ENCODE peak calls at places on chromosomes 11 and 22, in five cellular contexts. One of them, this sample, is unnamed.

GRCh38 chr11:35641206-35641885 is 21.2 kb upstream of the TRIM44 start:
- DNase-seq in astrocyte of the cerebellum: no peak
- DNase-seq in fibroblast of villous mesenchyme: peak
- DNase-seq in IMR-90: no peak
- DNase-seq in nephron progenitor cell: no peak
- DNase-seq in this sample: no peak

GRCh38 chr11:22193348-22194051 is 615 bp downstream of the ANO5 start:
- DNase-seq in astrocyte of the cerebellum: no peak
- DNase-seq in IMR-90: no peak
- DNase-seq in fibroblast of villous mesenchyme: no peak
- DNase-seq in nephron progenitor cell: peak
- DNase-seq in this sample: no peak

GRCh38 chr22:40156001-40156516 is 21.7 kb upstream of the TNRC6B start:
- DNase-seq in fibroblast of villous mesenchyme: peak
- DNase-seq in nephron progenitor cell: no peak
- DNase-seq in astrocyte of the cerebellum: no peak
- DNase-seq in IMR-90: peak
- DNase-seq in this sample: no peak

GRCh38 chr22:24553597-24554315 is 1.2 kb downstream of the GUCD1 start:
- DNase-seq in IMR-90: peak
- DNase-seq in fibroblast of villous mesenchyme: peak
- DNase-seq in astrocyte of the cerebellum: no peak
- DNase-seq in nephron progenitor cell: peak
- DNase-seq in this sample: no peak

GRCh38 chr11:29293825-29294224 is 723.0 kb downstream of the KCNA4 start:
- DNase-seq in fibroblast of villous mesenchyme: peak
- DNase-seq in astrocyte of the cerebellum: peak
- DNase-seq in IMR-90: peak
- DNase-seq in nephron progenitor cell: no peak
- DNase-seq in this sample: peak

GRCh38 chr11:57781529-57781943 is 19.9 kb downstream of the CTNND1 start:
- DNase-seq in nephron progenitor cell: no peak
- DNase-seq in astrocyte of the cerebellum: no peak
- DNase-seq in IMR-90: peak
- DNase-seq in fibroblast of villous mesenchyme: peak
- DNase-seq in this sample: no peak

GRCh38 chr22:30167327-30167726 is 79.2 kb downstream of the LIF start:
- DNase-seq in nephron progenitor cell: no peak
- DNase-seq in astrocyte of the cerebellum: no peak
- DNase-seq in IMR-90: no peak
- DNase-seq in fibroblast of villous mesenchyme: no peak
- DNase-seq in this sample: no peak

GRCh38 chr11:128621491-128622136 is 34.3 kb upstream of the ETS1 start:
- DNase-seq in astrocyte of the cerebellum: no peak
- DNase-seq in nephron progenitor cell: peak
- DNase-seq in IMR-90: peak
- DNase-seq in fibroblast of villous mesenchyme: peak
- DNase-seq in this sample: peak

GRCh38 chr22:50530857-50531545 is 1.2 kb upstream of the TYMP start:
- DNase-seq in IMR-90: peak
- DNase-seq in astrocyte of the cerebellum: no peak
- DNase-seq in nephron progenitor cell: peak
- DNase-seq in fibroblast of villous mesenchyme: peak
- DNase-seq in this sample: no peak

GRCh38 chr11:93541884-93542752 is 1.1 kb downstream of the SMCO4 start:
- DNase-seq in astrocyte of the cerebellum: peak
- DNase-seq in fibroblast of villous mesenchyme: peak
- DNase-seq in IMR-90: peak
- DNase-seq in nephron progenitor cell: no peak
- DNase-seq in this sample: no peak

GRCh38 chr22:39880722-39881121 is 12.8 kb downstream of the ENTHD1 start:
- DNase-seq in astrocyte of the cerebellum: no peak
- DNase-seq in fibroblast of villous mesenchyme: no peak
- DNase-seq in IMR-90: no peak
- DNase-seq in nephron progenitor cell: no peak
- DNase-seq in this sample: no peak

GRCh38 chr11:69130586-69131566 is 24.9 kb upstream of the SMIM38 start:
- DNase-seq in fibroblast of villous mesenchyme: no peak
- DNase-seq in nephron progenitor cell: no peak
- DNase-seq in IMR-90: no peak
- DNase-seq in astrocyte of the cerebellum: no peak
- DNase-seq in this sample: no peak

GRCh38 chr11:69129647-69130046 is 26.1 kb upstream of the SMIM38 start:
- DNase-seq in IMR-90: no peak
- DNase-seq in nephron progenitor cell: no peak
- DNase-seq in astrocyte of the cerebellum: no peak
- DNase-seq in fibroblast of villous mesenchyme: no peak
- DNase-seq in this sample: no peak

GRCh38 chr11:69132301-69132670 is 23.4 kb upstream of the SMIM38 start:
- DNase-seq in astrocyte of the cerebellum: no peak
- DNase-seq in IMR-90: no peak
- DNase-seq in nephron progenitor cell: no peak
- DNase-seq in fibroblast of villous mesenchyme: no peak
- DNase-seq in this sample: no peak

GRCh38 chr11:69133251-69133650 is 22.5 kb upstream of the SMIM38 start:
- DNase-seq in astrocyte of the cerebellum: no peak
- DNase-seq in nephron progenitor cell: no peak
- DNase-seq in IMR-90: no peak
- DNase-seq in fibroblast of villous mesenchyme: no peak
- DNase-seq in this sample: no peak

GRCh38 chr11:69131644-69132300 is 24.0 kb upstream of the SMIM38 start:
- DNase-seq in astrocyte of the cerebellum: peak
- DNase-seq in IMR-90: peak
- DNase-seq in nephron progenitor cell: peak
- DNase-seq in fibroblast of villous mesenchyme: peak
- DNase-seq in this sample: peak
- TF ChIP-seq CTCF in astrocyte of the cerebellum: peak
- TF ChIP-seq CTCF in IMR-90: peak
- TF ChIP-seq CTCF in nephron progenitor cell: peak
- TF ChIP-seq CTCF in fibroblast of villous mesenchyme: peak
- TF ChIP-seq CTCF in this sample: peak

GRCh38 chr11:33160587-33160986 is 693 bp downstream of the CSTF3 start:
- DNase-seq in IMR-90: no peak
- DNase-seq in nephron progenitor cell: no peak
- DNase-seq in astrocyte of the cerebellum: no peak
- DNase-seq in fibroblast of villous mesenchyme: no peak
- DNase-seq in this sample: no peak
- TF ChIP-seq CTCF in IMR-90: no peak
- TF ChIP-seq CTCF in nephron progenitor cell: no peak
- TF ChIP-seq CTCF in astrocyte of the cerebellum: no peak
- TF ChIP-seq CTCF in fibroblast of villous mesenchyme: no peak
- TF ChIP-seq CTCF in this sample: no peak

DNA sequence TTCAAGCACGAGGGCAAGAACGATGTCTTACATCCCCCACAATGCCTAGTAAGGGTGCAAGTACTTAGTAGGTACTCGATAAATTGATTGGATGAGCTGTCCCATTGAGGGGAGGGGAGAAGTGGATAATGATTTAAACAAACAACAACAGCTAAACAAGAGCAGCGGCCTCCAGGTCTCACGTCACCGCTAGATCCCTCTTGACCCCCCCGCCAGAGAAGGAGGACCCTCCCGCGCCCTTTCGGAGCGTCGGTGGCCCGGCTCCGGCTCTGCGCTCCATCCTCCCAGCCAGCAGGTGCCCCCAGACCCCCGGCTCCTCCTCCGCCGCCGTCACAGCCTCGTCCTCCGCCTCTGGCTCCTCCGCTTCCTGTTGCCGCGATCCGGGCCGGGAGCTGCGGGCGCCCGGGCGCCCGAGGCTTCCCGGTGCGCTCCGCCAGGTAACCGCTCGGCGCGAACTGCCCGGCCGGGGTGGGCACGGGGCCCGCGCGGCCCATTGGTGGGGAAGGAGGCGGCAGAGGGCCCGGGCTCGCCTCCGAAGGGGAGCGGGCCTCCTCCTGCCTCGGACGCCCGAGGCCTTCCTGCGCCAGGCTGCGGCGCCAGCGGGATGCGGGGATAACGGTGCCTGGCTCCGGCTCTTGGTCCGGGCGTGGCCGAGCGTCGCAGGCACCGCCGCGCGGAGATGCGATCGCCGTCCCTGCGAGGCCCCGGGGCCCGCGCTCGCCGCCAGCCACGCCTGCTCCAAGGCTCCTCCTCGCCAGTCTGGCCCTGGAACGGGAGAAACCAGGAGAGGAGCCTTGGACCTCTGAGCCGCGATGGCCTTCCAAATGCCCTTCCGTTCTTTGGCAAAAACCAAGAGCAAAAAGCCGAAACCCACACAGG is at the start of gene TLCD5:
- DNase-seq in astrocyte of the cerebellum: no peak
- DNase-seq in nephron progenitor cell: peak
- DNase-seq in fibroblast of villous mesenchyme: peak
- DNase-seq in IMR-90: peak
- DNase-seq in this sample: no peak
- TF ChIP-seq CTCF in astrocyte of the cerebellum: no peak
- TF ChIP-seq CTCF in nephron progenitor cell: no peak
- TF ChIP-seq CTCF in fibroblast of villous mesenchyme: peak
- TF ChIP-seq CTCF in IMR-90: peak
- TF ChIP-seq CTCF in this sample: peak

DNA sequence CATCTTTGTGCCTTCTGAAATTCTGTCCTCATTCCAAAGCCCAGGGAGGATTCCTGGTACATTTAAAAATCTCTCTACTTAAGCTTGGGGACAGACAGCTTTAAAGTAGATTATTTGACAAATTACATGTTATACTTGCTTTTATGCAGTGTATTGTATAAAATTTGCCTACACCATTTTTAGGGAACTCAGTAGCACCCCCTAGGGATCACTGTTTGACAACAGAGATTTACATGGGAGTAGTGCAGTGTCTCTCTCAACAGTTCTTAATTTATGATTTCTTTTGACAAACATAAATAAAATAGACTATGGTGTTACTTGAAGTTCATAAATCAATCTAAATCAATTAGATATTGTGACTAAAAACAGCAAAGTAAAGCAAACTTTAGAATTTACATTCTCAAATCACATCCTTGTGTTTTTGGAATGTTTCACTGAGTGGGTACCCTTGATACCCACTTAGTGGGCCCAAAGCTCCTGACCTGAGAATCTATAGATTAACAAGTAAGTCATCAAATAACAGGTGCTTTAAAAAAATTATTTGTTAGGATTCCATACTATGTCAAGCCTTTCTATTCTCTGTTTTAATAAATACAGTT is 428.8 kb downstream of the DYNC2H1 start:
- DNase-seq in fibroblast of villous mesenchyme: peak
- DNase-seq in astrocyte of the cerebellum: no peak
- DNase-seq in nephron progenitor cell: no peak
- DNase-seq in IMR-90: peak
- DNase-seq in this sample: no peak
- TF ChIP-seq CTCF in fibroblast of villous mesenchyme: peak
- TF ChIP-seq CTCF in astrocyte of the cerebellum: peak
- TF ChIP-seq CTCF in nephron progenitor cell: peak
- TF ChIP-seq CTCF in IMR-90: peak
- TF ChIP-seq CTCF in this sample: peak

GRCh38 chr11:113273720-113274119 is 40.7 kb upstream of the TTC12 start:
- DNase-seq in astrocyte of the cerebellum: no peak
- DNase-seq in IMR-90: no peak
- DNase-seq in fibroblast of villous mesenchyme: no peak
- DNase-seq in nephron progenitor cell: no peak
- DNase-seq in this sample: no peak
- TF ChIP-seq CTCF in astrocyte of the cerebellum: no peak
- TF ChIP-seq CTCF in IMR-90: no peak
- TF ChIP-seq CTCF in fibroblast of villous mesenchyme: no peak
- TF ChIP-seq CTCF in nephron progenitor cell: no peak
- TF ChIP-seq CTCF in this sample: no peak

GRCh38 chr11:17328856-17329490 is 22.6 kb upstream of the NCR3LG1 start:
- DNase-seq in fibroblast of villous mesenchyme: no peak
- DNase-seq in nephron progenitor cell: no peak
- DNase-seq in astrocyte of the cerebellum: no peak
- DNase-seq in IMR-90: no peak
- DNase-seq in this sample: no peak
- TF ChIP-seq CTCF in fibroblast of villous mesenchyme: no peak
- TF ChIP-seq CTCF in nephron progenitor cell: no peak
- TF ChIP-seq CTCF in astrocyte of the cerebellum: no peak
- TF ChIP-seq CTCF in IMR-90: no peak
- TF ChIP-seq CTCF in this sample: no peak